ENCODE peak calls at places on chromosome 4, in seven cellular contexts. E is endodermal cell, B is neural progenitor cell, C is colonic mucosa, R is fibroblast of lung, T is GM12878, H is GM23248. U is an unnamed sample.

GRCh38 chr4:94561249-94562024 is 109.7 kb downstream of the PDLIM5 start:
- DNase-seq in E (no peak), B (no peak), C (no peak), R (peak), T (no peak), H (peak), U (peak)

GRCh38 chr4:76178296-76178695 is 30.1 kb upstream of the NUP54 start:
- DNase-seq in E (no peak), B (no peak), C (no peak), R (no peak), T (no peak), H (peak), U (no peak)

GRCh38 chr4:124980276-124980752 is 267.8 kb upstream of the ANKRD50 start:
- DNase-seq in E (no peak), B (no peak), C (no peak), R (peak), T (no peak), H (peak), U (peak)

GRCh38 chr4:38114435-38114834 is 154.2 kb downstream of the PTTG2 start:
- DNase-seq in E (peak), B (peak), C (no peak), R (no peak), T (no peak), H (peak), U (peak)

GRCh38 chr4:967113-968104 is 6.0 kb downstream of the DGKQ start:
- DNase-seq in E (peak), B (peak), C (no peak), R (no peak), T (no peak), H (no peak), U (no peak)

GRCh38 chr4:21802406-21802805 is 146.2 kb downstream of the KCNIP4 start:
- DNase-seq in E (no peak), B (no peak), C (no peak), R (no peak), T (no peak), H (peak), U (peak)

GRCh38 chr4:146359771-146360170 is 145.4 kb downstream of the REELD1 start:
- DNase-seq in E (no peak), B (no peak), C (no peak), R (no peak), T (no peak), H (peak), U (no peak)

GRCh38 chr4:55336138-55337034 is 9.7 kb upstream of the SRD5A3 start:
- DNase-seq in E (no peak), B (no peak), C (no peak), R (no peak), T (no peak), H (no peak), U (no peak)

GRCh38 chr4:179195887-179196286 is 1753.7 kb upstream of the AGA start:
- DNase-seq in E (no peak), B (no peak), C (no peak), R (no peak), T (no peak), H (no peak), U (no peak)

DNA sequence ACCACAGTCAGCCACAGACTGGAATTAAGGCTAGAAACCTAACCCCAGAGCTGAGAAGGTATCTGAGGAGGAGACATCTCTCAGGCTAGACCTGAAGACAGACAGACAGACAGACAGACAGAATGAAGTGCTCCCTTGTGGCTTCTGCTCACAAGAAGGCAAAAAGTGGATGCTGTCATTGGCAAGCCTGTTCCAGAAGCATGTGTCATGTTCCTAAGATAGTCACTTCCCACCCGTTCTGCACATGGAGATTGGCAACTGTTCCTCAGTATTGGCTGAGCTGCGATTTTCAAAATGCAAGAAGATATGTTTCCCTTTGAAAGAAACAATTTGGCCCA is 166.4 kb downstream of the NSUN7 start:
- DNase-seq in E (no peak), B (no peak), C (no peak), R (peak), T (no peak), H (peak), U (peak)
- H3K27ac ChIP-seq in E (no peak), B (no peak), C (no peak), R (no peak), T (no peak), H (peak), U (peak)

GRCh38 chr4:53859305-53859704 is 205.1 kb downstream of the CHIC2 start:
- DNase-seq in E (no peak), B (no peak), C (no peak), R (no peak), T (no peak), H (no peak), U (no peak)

GRCh38 chr4:53852343-53852742 is 212.1 kb downstream of the CHIC2 start:
- DNase-seq in E (peak), B (no peak), C (no peak), R (peak), T (no peak), H (no peak), U (peak)

GRCh38 chr4:53858744-53859143 is 205.7 kb downstream of the CHIC2 start:
- DNase-seq in E (no peak), B (no peak), C (no peak), R (no peak), T (no peak), H (no peak), U (no peak)

GRCh38 chr4:53854991-53855885 is 209.2 kb downstream of the CHIC2 start:
- DNase-seq in E (no peak), B (no peak), C (no peak), R (peak), T (no peak), H (peak), U (peak)

DNA sequence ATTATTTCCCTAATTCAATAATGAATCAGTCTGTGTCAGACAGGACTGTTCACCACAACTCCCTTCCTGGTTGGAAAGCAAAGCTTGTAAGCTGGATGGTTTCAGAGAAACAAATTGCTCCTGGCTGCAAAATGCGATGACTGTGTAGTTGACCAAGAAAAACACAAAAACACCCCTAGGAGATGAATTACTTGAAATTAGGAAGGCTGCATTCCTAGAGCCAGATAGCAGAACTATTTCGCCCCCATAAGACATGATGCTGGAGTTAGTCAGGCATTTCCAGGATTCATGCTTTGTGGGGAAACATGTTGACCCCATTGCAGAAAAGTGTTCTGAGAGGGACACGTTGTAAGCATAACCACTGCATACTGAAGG is 208.5 kb downstream of the CHIC2 start:
- DNase-seq in E (no peak), B (no peak), C (no peak), R (peak), T (no peak), H (peak), U (no peak)
- H3K9ac ChIP-seq in E (no peak), B (no peak), C (no peak), R (no peak), T (no peak), H (peak), U (peak)

GRCh38 chr4:5751918-5752802 is 41.2 kb downstream of the EVC start:
- DNase-seq in E (peak), B (peak), C (peak), R (peak), T (no peak), H (peak), U (peak)
- H3K27ac ChIP-seq in E (no peak), B (no peak), C (no peak), R (peak), T (no peak), H (no peak), U (peak)

GRCh38 chr4:2534904-2535385 is 1.5 kb upstream of the FAM193A start:
- DNase-seq in E (no peak), B (peak), C (no peak), R (peak), T (no peak), H (peak), U (no peak)
- H3K9ac ChIP-seq in E (peak), B (peak), C (peak), R (peak), T (peak), H (peak), U (peak)